ENCODE peak calls at places on chromosomes 4 and X, in seven cellular contexts. B is neural crest cell; V is hippocampal formation; X is activated CD4-positive, CD25-positive, alpha-beta regulatory T cell; K is AML-193; W is heart right ventricle; R is activated CD8-positive, alpha-beta memory T cell treated with anti-CD3 and anti-CD28 coated beads, Interleukin-2, amount 10 ng/mL, durations not matched to agents 7 days and 5 days. Q is an unnamed sample.

GRCh38 chr4:53313510-53313909 is 52.4 kb downstream of the SCFD2 start:
- DNase-seq in K (no peak), R (no peak), W (no peak), X (no peak), V (peak), B (peak), Q (no peak)

GRCh38 chr4:6892190-6892908 is 17.3 kb upstream of the TBC1D14 start:
- DNase-seq in W (no peak), B (peak), R (peak), K (peak), X (no peak), V (no peak), Q (no peak)

GRCh38 chr4:53622739-53623151 is 31.5 kb upstream of the LNX1 start:
- DNase-seq in B (no peak), X (no peak), V (no peak), K (no peak), W (no peak), R (no peak), Q (no peak)

GRCh38 chr4:154854362-154854761 is 73.3 kb downstream of the RBM46 start:
- DNase-seq in W (no peak), X (no peak), K (no peak), B (no peak), R (no peak), V (no peak), Q (no peak)

GRCh38 chrX:97234471-97235097 is 350.9 kb downstream of the RPA4 start:
- DNase-seq in W (no peak), R (no peak), K (no peak), V (no peak), X (no peak), B (no peak), Q (no peak)

GRCh38 chr4:121711263-121712000 is 14.7 kb upstream of the ANXA5 start:
- DNase-seq in V (no peak), B (peak), W (peak), X (no peak), R (peak), K (no peak), Q (peak)

GRCh38 chrX:9940397-9940796 is 26.8 kb upstream of the CLDN34 start:
- DNase-seq in W (no peak), K (no peak), V (peak), X (no peak), B (no peak), R (no peak), Q (no peak)

GRCh38 chr4:134722306-134722705 is 520.7 kb upstream of the PABPC4L start:
- DNase-seq in X (no peak), W (no peak), K (no peak), B (no peak), V (no peak), R (no peak), Q (no peak)

GRCh38 chr4:95167809-95168208 is 381.0 kb downstream of the UNC5C start:
- DNase-seq in W (no peak), R (no peak), K (no peak), X (no peak), B (no peak), V (no peak), Q (no peak)

GRCh38 chr4:10201356-10202223 is 85.0 kb upstream of the WDR1 start:
- DNase-seq in V (no peak), R (no peak), B (no peak), X (no peak), W (no peak), K (no peak), Q (no peak)

GRCh38 chr4:7198440-7199128 is 6.2 kb downstream of the SORCS2 start:
- DNase-seq in R (no peak), W (no peak), K (no peak), X (no peak), V (no peak), B (no peak), Q (no peak)

GRCh38 chrX:136598631-136599030 is 49.3 kb upstream of the CD40LG start:
- DNase-seq in W (no peak), X (no peak), R (no peak), K (no peak), V (no peak), B (no peak), Q (no peak)

GRCh38 chr4:120290553-120290952 is 223.9 kb upstream of the MAD2L1 start:
- DNase-seq in B (no peak), K (no peak), X (no peak), W (no peak), R (no peak), V (no peak), Q (no peak)

GRCh38 chr4:102640669-102641068 is 120.1 kb downstream of the MANBA start:
- DNase-seq in K (no peak), X (no peak), W (no peak), B (no peak), V (no peak), R (no peak), Q (no peak)

GRCh38 chr4:151540728-151541437 is 131.9 kb downstream of the FHIP1A start:
- DNase-seq in V (no peak), W (no peak), B (no peak), X (no peak), R (no peak), K (no peak), Q (no peak)

GRCh38 chr4:84915396-84915780 is 51.1 kb downstream of the WDFY3 start:
- DNase-seq in W (no peak), V (no peak), K (no peak), B (no peak), R (no peak), X (no peak), Q (no peak)

GRCh38 chrX:9207142-9207541 is 173.2 kb upstream of the FAM9B start:
- DNase-seq in W (peak), V (no peak), K (no peak), R (no peak), B (no peak), X (no peak), Q (no peak)

GRCh38 chrX:276588-277171 is 4.5 kb upstream of the PLCXD1 start:
- DNase-seq in K (no peak), B (no peak), X (no peak), R (no peak), W (peak), V (no peak), Q (no peak)

GRCh38 chr4:56283394-56283793 is 103.9 kb downstream of the AASDH start:
- DNase-seq in W (no peak), X (no peak), R (no peak), B (no peak), K (no peak), V (no peak), Q (no peak)

GRCh38 chr4:26287748-26288147 is 33.1 kb upstream of the RBPJ start:
- DNase-seq in W (no peak), V (no peak), X (no peak), R (no peak), K (peak), B (no peak), Q (no peak)

GRCh38 chr4:155442267-155443105 is 65.7 kb upstream of the MAP9 start:
- DNase-seq in W (peak), R (peak), K (peak), B (peak), X (peak), V (peak), Q (peak)

GRCh38 chrX:109848451-109849050 is 115.5 kb upstream of the ACSL4 start:
- DNase-seq in R (no peak), X (no peak), V (no peak), W (no peak), K (no peak), B (peak), Q (no peak)

GRCh38 chr4:150305995-150306394 is 227.8 kb downstream of the DCLK2 start:
- DNase-seq in V (no peak), B (no peak), W (no peak), R (no peak), K (no peak), X (no peak), Q (no peak)

GRCh38 chr4:31580843-31581242 is 860.7 kb downstream of the PCDH7 start:
- DNase-seq in R (no peak), B (no peak), V (no peak), X (no peak), W (no peak), K (no peak), Q (no peak)

GRCh38 chrX:115960440-115961084 is 210.0 kb upstream of the AGTR2 start:
- DNase-seq in W (no peak), R (no peak), K (no peak), X (no peak), V (no peak), B (no peak), Q (no peak)

GRCh38 chrX:97968376-97969104 is 1084.8 kb downstream of the RPA4 start:
- DNase-seq in V (no peak), R (no peak), B (no peak), W (no peak), K (no peak), X (no peak), Q (no peak)

GRCh38 chr4:169410839-169411770 is 140.3 kb upstream of the SH3RF1 start:
- DNase-seq in K (peak), W (no peak), B (peak), R (peak), V (peak), X (peak), Q (no peak)

GRCh38 chrX:56564182-56564885 is 907 bp downstream of the UBQLN2 start:
- DNase-seq in X (no peak), V (no peak), R (peak), W (peak), B (no peak), K (no peak), Q (peak)

GRCh38 chr4:154506253-154506652 is 14.7 kb upstream of the DCHS2 start:
- DNase-seq in R (no peak), K (peak), V (peak), X (no peak), B (no peak), W (no peak), Q (no peak)

GRCh38 chrX:1400049-1400448 is 8.1 kb upstream of the SLC25A6 start:
- DNase-seq in K (no peak), W (peak), B (no peak), R (no peak), V (no peak), X (no peak), Q (no peak)

GRCh38 chr4:163694385-163694784 is 199.9 kb downstream of the TMA16 start:
- DNase-seq in K (no peak), V (no peak), W (no peak), X (no peak), B (no peak), R (no peak), Q (no peak)